ENCODE peak calls at places on chromosomes 13 and 19, in eight cellular contexts. S is effector memory CD4-positive, alpha-beta T cell; T is MM.1S; R is colonic mucosa; U is mesendoderm; X is pancreas; I is prostate gland; G is adrenal gland. E is an unnamed sample.

GRCh38 chr13:25380741-25381324 is 9.1 kb downstream of the ATP8A2 start:
- DNase-seq in S (no peak), T (no peak), R (no peak), U (no peak), X (no peak), I (no peak), G (no peak), E (no peak)

GRCh38 chr19:52453324-52454094 is at the start of gene ZNF578:
- DNase-seq in S (peak; percentile 21), T (no peak), R (peak; percentile 74), U (peak; percentile 91), X (peak; percentile 83), I (peak; percentile 23), G (peak; percentile 69), E (peak; percentile 95)

GRCh38 chr13:79404985-79405384 is 1.1 kb downstream of the RBM26 start:
- DNase-seq in S (no peak), T (peak; percentile 40), R (no peak), U (no peak), X (no peak), I (no peak), G (no peak), E (no peak)

GRCh38 chr13:110327036-110327790 is 20.1 kb downstream of the COL4A2 start:
- DNase-seq in S (no peak), T (no peak), R (no peak), U (peak; percentile 75), X (no peak), I (no peak), G (no peak), E (peak; percentile 37)

GRCh38 chr13:20585371-20585770 is 18.4 kb downstream of the IFT88 start:
- DNase-seq in S (no peak), T (no peak), R (no peak), U (no peak), X (no peak), I (no peak), G (no peak), E (no peak)

GRCh38 chr19:16073988-16074387 is 2.3 kb upstream of the TPM4 start:
- DNase-seq in S (no peak), T (no peak), R (no peak), U (no peak), X (no peak), I (peak; percentile 49), G (peak; percentile 9), E (no peak)

GRCh38 chr13:103883152-103883551 is 816.9 kb upstream of the SLC10A2 start:
- DNase-seq in S (no peak), T (no peak), R (peak; percentile 33), U (peak; percentile 94), X (peak; percentile 87), I (peak; percentile 92), G (peak; percentile 89), E (peak; percentile 98)

GRCh38 chr19:38317104-38317612 is 1.4 kb upstream of the YIF1B start:
- DNase-seq in S (peak; percentile 9), T (no peak), R (no peak), U (no peak), X (no peak), I (no peak), G (no peak), E (no peak)

GRCh38 chr13:20439261-20439660 is 86.4 kb downstream of the CRYL1 start:
- DNase-seq in S (no peak), T (no peak), R (no peak), U (no peak), X (no peak), I (no peak), G (no peak), E (no peak)

GRCh38 chr19:1657632-1658445 is 5.4 kb upstream of the TCF3 start:
- DNase-seq in S (no peak), T (no peak), R (no peak), U (no peak), X (no peak), I (no peak), G (no peak), E (no peak)

GRCh38 chr13:98798849-98799645 is 46.6 kb upstream of the SLC15A1 start:
- DNase-seq in S (no peak), T (no peak), R (no peak), U (no peak), X (no peak), I (no peak), G (no peak), E (peak; percentile 88)

GRCh38 chr19:4278926-4279529 is at the start of gene SHD:
- DNase-seq in S (no peak), T (no peak), R (no peak), U (peak; percentile 33), X (no peak), I (no peak), G (no peak), E (no peak)

GRCh38 chr19:2249880-2250764 is 999 bp downstream of the AMH start:
- DNase-seq in S (no peak), T (no peak), R (no peak), U (no peak), X (peak; percentile 81), I (no peak), G (no peak), E (no peak)

GRCh38 chr13:102816633-102817032 is 17.7 kb downstream of the BIVM start:
- DNase-seq in S (no peak), T (no peak), R (no peak), U (no peak), X (no peak), I (no peak), G (no peak), E (no peak)

GRCh38 chr19:48991011-48991609 is 2.0 kb downstream of the GYS1 start:
- DNase-seq in S (no peak), T (no peak), R (no peak), U (no peak), X (no peak), I (no peak), G (no peak), E (no peak)
- H3K4me3 ChIP-seq in S (no peak overlapping the region), T (no peak overlapping the region), R (no peak overlapping the region), U (no peak overlapping the region), X (no peak overlapping the region), I (peak overlapping the region; percentile 74), G (no peak overlapping the region), E (peak overlapping the region; percentile 98)

GRCh38 chr19:5294403-5295160 is 46.0 kb downstream of the PTPRS start:
- DNase-seq in S (no peak), T (no peak), R (no peak), U (no peak), X (peak; percentile 67), I (no peak), G (no peak), E (no peak)
- H3K4me3 ChIP-seq in S (no peak overlapping the region), T (no peak overlapping the region), R (no peak overlapping the region), U (no peak overlapping the region), X (no peak overlapping the region), I (no peak overlapping the region), G (no peak overlapping the region), E (peak overlapping the region; percentile 80)

GRCh38 chr19:49579193-49579592 is 1.2 kb downstream of the NOSIP start:
- DNase-seq in S (no peak), T (no peak), R (no peak), U (no peak), X (no peak), I (no peak), G (no peak), E (no peak)
- H3K4me3 ChIP-seq in S (no peak overlapping the region), T (peak overlapping the region; percentile 77), R (peak overlapping the region; percentile 71), U (no peak overlapping the region), X (peak overlapping the region; percentile 71), I (no peak overlapping the region), G (no peak overlapping the region), E (peak overlapping the region; percentile 75)

GRCh38 chr19:10712041-10712440 is 5.8 kb upstream of the DNM2 start:
- DNase-seq in S (no peak), T (no peak), R (peak; percentile 55), U (peak; percentile 44), X (no peak), I (no peak), G (no peak), E (no peak)
- H3K4me3 ChIP-seq in S (no peak overlapping the region), T (no peak overlapping the region), R (no peak overlapping the region), U (no peak overlapping the region), X (no peak overlapping the region), I (no peak overlapping the region), G (no peak overlapping the region), E (no peak overlapping the region)

DNA sequence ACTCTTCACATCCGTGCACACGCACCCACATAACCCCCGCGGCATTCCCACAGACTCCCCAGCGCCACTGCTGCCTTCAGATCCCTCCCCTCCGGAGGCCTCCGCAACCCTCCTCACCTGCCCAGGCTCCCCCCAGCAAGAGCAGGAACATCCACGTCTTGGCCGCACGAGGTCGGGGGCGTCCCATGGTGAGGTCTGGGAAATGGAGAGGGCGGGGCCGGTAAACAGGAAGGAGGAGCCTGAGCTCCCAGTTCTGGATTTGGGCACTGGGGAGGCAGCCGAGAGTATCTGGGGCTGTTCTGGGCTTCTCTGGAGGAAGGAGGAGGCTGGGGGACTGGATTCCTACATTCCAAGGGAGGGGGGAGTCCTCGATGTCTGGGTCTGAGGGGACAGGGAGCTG is 423 bp downstream of the KLK8 start:
- DNase-seq in S (no peak), T (no peak), R (no peak), U (peak; percentile 76), X (no peak), I (no peak), G (no peak), E (no peak)
- H3K4me3 ChIP-seq in S (no peak overlapping the region), T (no peak overlapping the region), R (no peak overlapping the region), U (no peak overlapping the region), X (no peak overlapping the region), I (no peak overlapping the region), G (no peak overlapping the region), E (no peak overlapping the region)

DNA sequence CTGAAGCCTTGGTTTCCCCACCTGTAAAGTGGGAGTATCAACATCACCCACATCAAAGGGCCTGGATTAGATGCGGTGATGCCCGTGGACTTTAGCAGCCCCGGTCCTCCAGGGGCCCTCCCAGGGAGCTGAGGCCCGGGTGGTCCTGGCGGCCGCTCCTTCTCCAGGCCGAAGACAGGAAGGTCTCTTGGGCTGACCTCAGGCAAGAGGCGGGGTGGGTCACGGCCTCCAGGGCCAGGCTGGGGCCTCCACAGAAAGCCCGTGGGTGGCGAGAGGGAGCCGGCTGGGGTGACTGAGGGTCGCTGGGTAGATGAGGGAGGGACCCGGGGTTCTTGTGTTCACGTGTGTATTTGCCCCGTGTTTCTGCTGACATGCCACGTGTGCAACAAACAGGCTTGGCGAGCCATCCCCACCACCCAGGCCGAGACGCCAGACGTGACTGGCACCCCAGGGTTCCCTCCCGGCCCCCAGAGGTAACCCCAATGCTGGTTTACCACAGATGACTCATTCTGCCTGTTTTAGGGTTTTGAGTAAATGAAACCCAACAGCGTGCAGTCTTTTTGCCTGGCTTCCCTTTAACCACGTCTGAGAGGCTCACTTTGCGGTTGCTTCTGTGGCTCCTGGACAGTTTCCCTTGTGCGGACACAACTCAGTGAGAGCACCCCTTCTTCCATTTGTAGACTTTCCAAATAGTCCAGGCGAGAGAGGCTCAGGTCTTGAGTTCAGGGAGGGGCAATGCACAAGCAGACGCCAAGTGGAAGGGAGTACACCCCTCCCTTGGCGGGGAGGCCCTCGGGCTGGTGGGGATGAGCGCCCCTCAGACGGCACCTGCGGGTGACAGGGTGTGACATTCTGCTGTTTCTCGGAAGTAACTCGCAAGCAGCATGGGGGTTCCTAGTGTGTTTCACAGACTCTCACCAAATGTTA is 42.9 kb downstream of the C13orf46 start:
- DNase-seq in S (peak; percentile 47), T (peak; percentile 78), R (no peak), U (no peak), X (no peak), I (no peak), G (no peak), E (no peak)
- H3K4me3 ChIP-seq in S (no peak overlapping the region), T (no peak overlapping the region), R (no peak overlapping the region), U (no peak overlapping the region), X (no peak overlapping the region), I (no peak overlapping the region), G (no peak overlapping the region), E (no peak overlapping the region)

GRCh38 chr19:13842294-13843103 is 34.4 kb upstream of the NANOS3 start:
- DNase-seq in S (peak; percentile 72), T (peak; percentile 61), R (peak; percentile 85), U (peak; percentile 63), X (peak; percentile 91), I (peak; percentile 85), G (peak; percentile 85), E (peak; percentile 76)
- H3K4me3 ChIP-seq in S (peak overlapping the region; percentile 88), T (peak overlapping the region; percentile 88), R (peak overlapping the region; percentile 88), U (peak overlapping the region; percentile 75), X (peak overlapping the region; percentile 92), I (peak overlapping the region; percentile 91), G (peak overlapping the region; percentile 86), E (peak overlapping the region; percentile 93)

E was measured in foreskin fibroblast.